ENCODE peak calls at places on chromosome 16, in seven cellular contexts. S, V, F, R, T, Y and G are unnamed samples.

GRCh38 chr16:78200023-78200389 is 100.6 kb downstream of the WWOX start:
- DNase-seq in S (no peak), Y (no peak), F (no peak), R (peak), V (no peak), T (no peak), G (no peak)

GRCh38 chr16:50644730-50645129 is 36.4 kb downstream of the SNX20 start:
- DNase-seq in S (peak), Y (no peak), R (no peak), T (no peak), F (no peak), V (peak), G (no peak)

GRCh38 chr16:192686-193085 is 12.4 kb downstream of the HBQ1 start:
- DNase-seq in V (no peak), T (no peak), Y (no peak), F (no peak), R (no peak), S (no peak), G (no peak)

GRCh38 chr16:66935319-66936011 is at the start of gene CES2:
- DNase-seq in S (no peak), Y (no peak), V (no peak), R (no peak), T (no peak), F (peak), G (no peak)

GRCh38 chr16:56029026-56029425 is 153.9 kb upstream of the CES5A start:
- DNase-seq in S (no peak), R (no peak), Y (no peak), T (no peak), V (no peak), F (no peak), G (no peak)

GRCh38 chr16:75244844-75245758 is 6.3 kb downstream of the BCAR1 start:
- DNase-seq in V (no peak), F (peak), S (peak), T (no peak), Y (no peak), R (no peak), G (no peak)

GRCh38 chr16:483351-484075 is 44.0 kb upstream of the CAPN15 start:
- DNase-seq in F (no peak), Y (no peak), V (no peak), T (no peak), R (no peak), S (no peak), G (peak)

GRCh38 chr16:84513111-84514065 is 8.9 kb upstream of the MEAK7 start:
- DNase-seq in R (no peak), Y (no peak), T (no peak), F (no peak), S (no peak), V (no peak), G (no peak)

GRCh38 chr16:8962393-8963009 is 1.2 kb downstream of the USP7 start:
- DNase-seq in S (no peak), Y (no peak), R (no peak), F (no peak), V (no peak), T (no peak), G (peak)

GRCh38 chr16:78515421-78515820 is 416.0 kb downstream of the WWOX start:
- DNase-seq in T (no peak), R (no peak), V (no peak), S (no peak), F (no peak), Y (no peak), G (no peak)

GRCh38 chr16:27449434-27450188 is 47.6 kb downstream of the IL21R start:
- DNase-seq in R (no peak), F (no peak), Y (no peak), T (no peak), S (no peak), V (no peak), G (no peak)

GRCh38 chr16:42069-42457 is 11.3 kb downstream of the POLR3K start:
- DNase-seq in S (no peak), T (no peak), V (no peak), R (no peak), Y (no peak), F (no peak), G (peak)

GRCh38 chr16:28166394-28167208 is 45.2 kb downstream of the XPO6 start:
- DNase-seq in T (no peak), Y (no peak), F (peak), R (no peak), V (peak), S (no peak), G (no peak)

GRCh38 chr16:85674828-85675227 is 13.9 kb downstream of the GINS2 start:
- DNase-seq in S (no peak), F (no peak), R (no peak), Y (no peak), T (no peak), V (no peak), G (no peak)

GRCh38 chr16:85676466-85676865 is 12.3 kb downstream of the GINS2 start:
- DNase-seq in F (no peak), S (no peak), R (no peak), Y (no peak), V (no peak), T (no peak), G (no peak)

GRCh38 chr16:85674418-85674755 is 14.4 kb downstream of the GINS2 start:
- DNase-seq in S (no peak), F (no peak), R (no peak), V (no peak), T (no peak), Y (no peak), G (no peak)

GRCh38 chr16:85673529-85674417 is 15.0 kb downstream of the GINS2 start:
- DNase-seq in V (no peak), T (no peak), R (no peak), F (no peak), Y (no peak), S (no peak), G (no peak)

GRCh38 chr16:85675528-85675927 is 13.2 kb downstream of the GINS2 start:
- DNase-seq in Y (no peak), R (no peak), F (peak), T (no peak), V (no peak), S (no peak), G (peak)
- TF ChIP-seq SP1 in Y (no peak), R (no peak), F (no peak), T (no peak), V (no peak), S (no peak), G (no peak)

GRCh38 chr16:80924372-80924978 is 82.2 kb downstream of the CMC2 start:
- DNase-seq in T (no peak), Y (peak), F (peak), V (peak), S (peak), R (peak), G (peak)
- TF ChIP-seq SP1 in T (no peak), Y (no peak), F (no peak), V (no peak), S (no peak), R (no peak), G (no peak)

DNA sequence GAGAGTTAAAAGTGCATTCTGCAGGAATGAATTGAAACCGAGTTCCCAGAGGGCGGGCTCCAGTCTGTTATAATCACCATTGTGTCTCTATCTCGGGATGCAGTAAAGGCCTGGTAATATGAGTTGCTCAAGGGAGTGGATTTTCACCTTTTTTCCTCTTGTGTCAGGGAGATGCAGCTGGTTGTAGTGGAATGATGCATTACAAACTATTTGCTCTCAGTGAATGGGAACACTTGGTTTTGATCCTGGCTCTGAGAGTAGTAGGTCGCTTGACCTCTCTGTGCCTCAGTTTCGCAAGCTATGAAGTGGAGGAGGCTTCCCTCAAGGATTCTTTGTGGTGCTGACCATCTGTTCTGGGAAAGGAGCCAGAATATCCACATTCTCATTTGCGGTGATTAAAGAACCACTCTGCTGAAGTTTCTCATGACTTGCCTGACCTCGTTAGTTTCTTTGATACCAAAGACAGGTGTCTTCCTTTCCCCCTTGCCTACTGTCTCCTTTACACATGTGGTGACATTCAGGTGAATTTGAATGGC is 115.9 kb downstream of the SNX29 start:
- DNase-seq in F (peak), R (no peak), Y (no peak), V (peak), S (no peak), T (no peak), G (no peak)
- TF ChIP-seq SP1 in F (no peak), R (no peak), Y (no peak), V (no peak), S (no peak), T (no peak), G (no peak)

GRCh38 chr16:88806491-88807111 is 3.0 kb downstream of the CDT1 start:
- DNase-seq in V (no peak), R (no peak), S (no peak), T (no peak), Y (no peak), F (no peak), G (no peak)
- TF ChIP-seq SP1 in V (no peak), R (no peak), S (no peak), T (no peak), Y (no peak), F (no peak), G (no peak)

DNA sequence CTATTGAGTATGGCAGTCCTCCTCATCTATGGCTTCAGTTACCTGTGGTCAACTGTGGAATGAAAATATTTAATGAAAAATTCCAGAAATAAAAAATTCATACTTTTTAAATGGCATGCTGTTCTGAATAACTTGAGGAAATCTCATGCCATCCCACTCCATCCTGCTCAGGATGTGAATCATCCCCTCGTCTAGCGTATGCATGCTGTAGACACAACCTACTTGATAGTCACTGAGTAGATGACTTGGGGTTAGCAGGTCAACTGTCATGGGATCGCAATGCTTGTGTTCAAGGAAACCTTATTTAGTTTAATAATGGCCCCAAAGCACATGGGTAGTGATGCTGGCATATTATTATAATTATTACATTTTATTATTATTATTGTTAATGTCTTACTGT is 4.8 kb upstream of the VAC14 start:
- DNase-seq in V (no peak), T (no peak), R (no peak), S (no peak), F (no peak), Y (no peak), G (no peak)
- TF ChIP-seq SP1 in V (no peak), T (no peak), R (no peak), S (no peak), F (no peak), Y (no peak), G (no peak)

GRCh38 chr16:89422905-89423630 is 67.3 kb downstream of the ANKRD11 start:
- DNase-seq in F (peak), S (no peak), T (peak), Y (no peak), V (no peak), R (no peak), G (no peak)
- TF ChIP-seq SP1 in F (peak), S (no peak), T (no peak), Y (no peak), V (no peak), R (no peak), G (no peak)

GRCh38 chr16:65200374-65200773 is 78.5 kb upstream of the CDH11 start:
- DNase-seq in F (no peak), T (no peak), V (no peak), Y (no peak), S (no peak), R (no peak), G (no peak)

GRCh38 chr16:65202461-65202860 is 80.6 kb upstream of the CDH11 start:
- DNase-seq in R (no peak), S (no peak), V (no peak), Y (no peak), F (no peak), T (no peak), G (no peak)

GRCh38 chr16:65196696-65197095 is 74.8 kb upstream of the CDH11 start:
- DNase-seq in V (no peak), R (no peak), S (no peak), F (no peak), T (no peak), Y (no peak), G (no peak)

GRCh38 chr16:65200857-65201256 is 79.0 kb upstream of the CDH11 start:
- DNase-seq in Y (no peak), T (no peak), F (no peak), S (no peak), R (no peak), V (no peak), G (no peak)

GRCh38 chr16:65201446-65202010 is 79.7 kb upstream of the CDH11 start:
- DNase-seq in Y (no peak), R (no peak), T (no peak), S (no peak), F (no peak), V (no peak), G (no peak)
- TF ChIP-seq SP1 in Y (no peak), R (no peak), T (no peak), S (no peak), F (no peak), V (no peak), G (no peak)